ENCODE peak calls at places on chromosomes 7 and 10, in four cellular contexts. One of them, this sample, is unnamed.
A peak's percentile ranks its signal among the peaks of the same experiment; 100 is the strongest.

GRCh38 chr10:58590924-58591323 is 78.3 kb downstream of the BICC1 start:
- DNase-seq in heart right ventricle: no peak
- DNase-seq in stomach: no peak
- DNase-seq in hepatocyte: no peak
- DNase-seq in this sample: no peak

GRCh38 chr10:72759584-72759983 is 67.6 kb downstream of the MCU start:
- DNase-seq in stomach: no peak
- DNase-seq in heart right ventricle: no peak
- DNase-seq in hepatocyte: no peak
- DNase-seq in this sample: no peak

GRCh38 chr7:54166419-54166818 is 375.8 kb upstream of the VSTM2A start:
- DNase-seq in hepatocyte: no peak
- DNase-seq in heart right ventricle: no peak
- DNase-seq in stomach: no peak
- DNase-seq in this sample: no peak

GRCh38 chr10:98172073-98172472 is 37.6 kb downstream of the R3HCC1L start:
- DNase-seq in heart right ventricle: peak; percentile 44
- DNase-seq in stomach: no peak
- DNase-seq in hepatocyte: no peak
- DNase-seq in this sample: no peak

GRCh38 chr10:102595914-102596313 is 48.4 kb upstream of the TRIM8 start:
- DNase-seq in stomach: no peak
- DNase-seq in heart right ventricle: no peak
- DNase-seq in hepatocyte: no peak
- DNase-seq in this sample: no peak

GRCh38 chr7:142461437-142461836 is 203.6 kb upstream of the PRSS58 start:
- DNase-seq in heart right ventricle: no peak
- DNase-seq in stomach: no peak
- DNase-seq in hepatocyte: no peak
- DNase-seq in this sample: no peak

GRCh38 chr7:71829499-71829898 is 582.6 kb downstream of the CALN1 start:
- DNase-seq in hepatocyte: no peak
- DNase-seq in heart right ventricle: no peak
- DNase-seq in stomach: no peak
- DNase-seq in this sample: no peak

GRCh38 chr10:97454330-97455036 is 8.5 kb downstream of the ZDHHC16 start:
- DNase-seq in heart right ventricle: peak; percentile 44
- DNase-seq in hepatocyte: peak; percentile 47
- DNase-seq in stomach: peak; percentile 55
- DNase-seq in this sample: peak; percentile 30

GRCh38 chr7:18177129-18177814 is 149.6 kb upstream of the PRPS1L1 start:
- DNase-seq in stomach: no peak
- DNase-seq in hepatocyte: no peak
- DNase-seq in heart right ventricle: no peak
- DNase-seq in this sample: no peak

GRCh38 chr7:41298343-41298875 is 404.5 kb downstream of the INHBA start:
- DNase-seq in hepatocyte: no peak
- DNase-seq in stomach: no peak
- DNase-seq in heart right ventricle: no peak
- DNase-seq in this sample: no peak

GRCh38 chr10:19719320-19719719 is 96.9 kb upstream of the PLXDC2 start:
- DNase-seq in hepatocyte: peak; percentile 24
- DNase-seq in stomach: no peak
- DNase-seq in heart right ventricle: no peak
- DNase-seq in this sample: peak; percentile 83

GRCh38 chr7:104985259-104985617 is 28.8 kb upstream of the KMT2E start:
- DNase-seq in hepatocyte: no peak
- DNase-seq in stomach: no peak
- DNase-seq in heart right ventricle: no peak
- DNase-seq in this sample: no peak

GRCh38 chr7:104983620-104984539 is 30.1 kb upstream of the KMT2E start:
- DNase-seq in hepatocyte: peak; percentile 87
- DNase-seq in stomach: peak; percentile 90
- DNase-seq in heart right ventricle: peak; percentile 91
- DNase-seq in this sample: peak; percentile 92

GRCh38 chr7:104982773-104983619 is 31.0 kb upstream of the KMT2E start:
- DNase-seq in heart right ventricle: no peak
- DNase-seq in hepatocyte: no peak
- DNase-seq in stomach: no peak
- DNase-seq in this sample: no peak

GRCh38 chr7:104984591-104985258 is 29.3 kb upstream of the KMT2E start:
- DNase-seq in heart right ventricle: no peak
- DNase-seq in stomach: no peak
- DNase-seq in hepatocyte: no peak
- DNase-seq in this sample: no peak

DNA sequence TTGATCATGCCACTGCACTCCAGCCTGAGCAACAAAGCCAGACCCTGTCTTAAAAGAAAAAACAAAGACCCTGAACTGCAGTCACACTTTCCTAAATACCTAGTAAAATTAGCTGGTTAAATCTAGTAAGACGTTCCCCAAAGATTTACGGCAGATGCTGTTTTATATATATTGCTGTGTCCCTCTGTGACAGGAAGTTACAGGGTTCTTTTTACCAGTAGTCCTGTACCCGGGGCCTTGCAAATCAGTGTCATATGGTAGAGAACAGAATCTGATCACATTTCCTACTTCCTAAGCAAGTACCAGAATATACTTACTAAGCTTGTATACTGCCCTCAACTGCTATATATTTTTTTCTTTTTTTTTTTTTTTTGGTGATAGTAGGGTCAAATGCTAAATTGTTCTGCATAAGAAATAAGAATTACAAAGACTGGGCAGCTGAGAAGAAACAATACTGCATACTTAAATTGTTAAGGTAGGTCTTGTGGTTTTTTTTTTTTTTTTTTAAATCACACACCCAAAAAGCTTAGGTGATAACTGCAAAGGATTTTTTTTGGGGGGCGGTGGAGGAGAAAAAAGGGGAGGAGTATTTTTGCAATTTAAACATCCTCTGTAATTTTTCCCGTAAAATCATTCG is 27.3 kb upstream of the KMT2E start:
- DNase-seq in stomach: no peak
- DNase-seq in hepatocyte: no peak
- DNase-seq in heart right ventricle: no peak
- DNase-seq in this sample: no peak
- H3K4me1 ChIP-seq in stomach: peaks cover 72% of the 10 kb centered on the region
- H3K4me1 ChIP-seq in hepatocyte: peaks cover 72% of the 10 kb centered on the region
- H3K4me1 ChIP-seq in heart right ventricle: peaks cover 39% of the 10 kb centered on the region
- H3K4me1 ChIP-seq in this sample: peaks cover 48% of the 10 kb centered on the region

GRCh38 chr7:100779359-100779758 is 46.0 kb downstream of the ZAN start:
- DNase-seq in stomach: no peak
- DNase-seq in hepatocyte: no peak
- DNase-seq in heart right ventricle: no peak
- DNase-seq in this sample: no peak
- H3K4me1 ChIP-seq in stomach: no peaks in the 10 kb centered on the region
- H3K4me1 ChIP-seq in hepatocyte: no peaks in the 10 kb centered on the region
- H3K4me1 ChIP-seq in heart right ventricle: no peaks in the 10 kb centered on the region
- H3K4me1 ChIP-seq in this sample: no peaks in the 10 kb centered on the region

DNA sequence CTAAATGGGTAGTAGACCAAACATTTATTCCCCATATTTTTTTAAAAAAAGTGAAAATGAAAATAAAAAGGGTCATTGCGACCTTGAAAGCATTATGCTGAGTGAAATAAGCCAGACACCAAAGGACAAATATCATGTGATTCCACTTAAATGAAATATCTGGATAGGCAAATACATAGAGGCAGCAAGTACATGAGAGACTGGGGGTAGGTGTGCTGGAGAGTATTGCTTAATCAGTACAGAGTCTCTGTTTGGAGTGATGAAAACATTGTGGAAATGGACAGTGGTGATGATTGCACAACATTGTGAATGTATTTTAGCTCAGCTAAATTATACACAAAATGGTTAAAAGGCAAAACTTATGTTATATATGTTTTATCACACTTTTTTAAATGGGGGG is 169.4 kb downstream of the AKR1D1 start:
- DNase-seq in heart right ventricle: no peak
- DNase-seq in stomach: no peak
- DNase-seq in hepatocyte: peak; percentile 54
- DNase-seq in this sample: no peak
- H3K4me1 ChIP-seq in heart right ventricle: no peaks in the 10 kb centered on the region
- H3K4me1 ChIP-seq in stomach: peaks cover 3% of the 10 kb centered on the region
- H3K4me1 ChIP-seq in hepatocyte: peaks cover 23% of the 10 kb centered on the region
- H3K4me1 ChIP-seq in this sample: no peaks in the 10 kb centered on the region

GRCh38 chr10:6098156-6098555 is 9.3 kb downstream of the RBM17 start:
- DNase-seq in hepatocyte: no peak
- DNase-seq in stomach: no peak
- DNase-seq in heart right ventricle: no peak
- DNase-seq in this sample: no peak

GRCh38 chr10:6103591-6103990 is 14.8 kb downstream of the RBM17 start:
- DNase-seq in stomach: no peak
- DNase-seq in heart right ventricle: no peak
- DNase-seq in hepatocyte: no peak
- DNase-seq in this sample: no peak

GRCh38 chr10:6101181-6101580 is 12.3 kb downstream of the RBM17 start:
- DNase-seq in heart right ventricle: no peak
- DNase-seq in stomach: no peak
- DNase-seq in hepatocyte: no peak
- DNase-seq in this sample: no peak

GRCh38 chr10:6100370-6100769 is 11.5 kb downstream of the RBM17 start:
- DNase-seq in hepatocyte: no peak
- DNase-seq in stomach: no peak
- DNase-seq in heart right ventricle: no peak
- DNase-seq in this sample: no peak

GRCh38 chr10:6102128-6102527 is 13.3 kb downstream of the RBM17 start:
- DNase-seq in hepatocyte: no peak
- DNase-seq in stomach: no peak
- DNase-seq in heart right ventricle: no peak
- DNase-seq in this sample: no peak
- H3K4me1 ChIP-seq in hepatocyte: no peaks in the 10 kb centered on the region
- H3K4me1 ChIP-seq in stomach: no peaks in the 10 kb centered on the region
- H3K4me1 ChIP-seq in heart right ventricle: peaks cover 3% of the 10 kb centered on the region
- H3K4me1 ChIP-seq in this sample: no peaks in the 10 kb centered on the region

DNA sequence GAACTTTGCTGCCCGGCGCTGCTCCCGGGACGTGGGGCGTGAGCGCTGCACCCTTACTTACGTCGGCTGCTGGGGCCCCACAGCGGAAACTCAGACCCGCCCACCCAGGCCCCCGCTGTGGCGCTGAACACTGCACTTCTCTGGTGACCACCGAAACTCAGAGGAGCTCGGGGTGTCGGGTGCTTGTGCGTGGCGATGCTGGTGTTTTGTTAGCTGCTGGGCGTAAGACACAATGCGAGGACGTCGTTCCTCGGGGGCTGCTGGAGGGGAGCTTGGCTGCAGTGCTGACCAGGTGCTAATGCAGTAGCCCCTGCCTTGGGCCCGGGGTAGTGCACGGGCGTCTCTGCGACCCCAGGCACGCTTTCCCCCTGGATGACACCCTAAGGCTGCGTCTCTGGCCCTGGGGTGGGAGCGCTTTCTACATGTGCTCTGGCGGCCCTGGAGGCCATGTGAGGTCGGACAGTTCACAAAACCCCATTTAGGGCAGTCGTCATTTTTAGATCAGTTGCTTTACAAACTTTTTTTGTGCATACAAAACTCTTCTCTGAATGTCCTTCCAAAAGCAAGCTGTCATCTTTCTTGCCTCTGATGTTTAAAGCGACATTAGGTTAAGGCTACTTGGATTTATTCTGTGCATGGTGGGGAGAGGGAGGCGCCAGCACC is 5.7 kb downstream of the MAFK start:
- DNase-seq in stomach: no peak
- DNase-seq in heart right ventricle: no peak
- DNase-seq in hepatocyte: no peak
- DNase-seq in this sample: no peak
- H3K4me1 ChIP-seq in stomach: peaks cover 66% of the 10 kb centered on the region
- H3K4me1 ChIP-seq in heart right ventricle: peaks cover 63% of the 10 kb centered on the region
- H3K4me1 ChIP-seq in hepatocyte: peaks cover 59% of the 10 kb centered on the region
- H3K4me1 ChIP-seq in this sample: peaks cover 43% of the 10 kb centered on the region

GRCh38 chr10:124722812-124723783 is 21.1 kb downstream of the FAM53B start:
- DNase-seq in stomach: no peak
- DNase-seq in hepatocyte: no peak
- DNase-seq in heart right ventricle: no peak
- DNase-seq in this sample: no peak
- H3K4me1 ChIP-seq in stomach: peaks cover 63% of the 10 kb centered on the region
- H3K4me1 ChIP-seq in hepatocyte: peaks cover 24% of the 10 kb centered on the region
- H3K4me1 ChIP-seq in heart right ventricle: peaks cover 96% of the 10 kb centered on the region
- H3K4me1 ChIP-seq in this sample: peaks cover 15% of the 10 kb centered on the region

DNA sequence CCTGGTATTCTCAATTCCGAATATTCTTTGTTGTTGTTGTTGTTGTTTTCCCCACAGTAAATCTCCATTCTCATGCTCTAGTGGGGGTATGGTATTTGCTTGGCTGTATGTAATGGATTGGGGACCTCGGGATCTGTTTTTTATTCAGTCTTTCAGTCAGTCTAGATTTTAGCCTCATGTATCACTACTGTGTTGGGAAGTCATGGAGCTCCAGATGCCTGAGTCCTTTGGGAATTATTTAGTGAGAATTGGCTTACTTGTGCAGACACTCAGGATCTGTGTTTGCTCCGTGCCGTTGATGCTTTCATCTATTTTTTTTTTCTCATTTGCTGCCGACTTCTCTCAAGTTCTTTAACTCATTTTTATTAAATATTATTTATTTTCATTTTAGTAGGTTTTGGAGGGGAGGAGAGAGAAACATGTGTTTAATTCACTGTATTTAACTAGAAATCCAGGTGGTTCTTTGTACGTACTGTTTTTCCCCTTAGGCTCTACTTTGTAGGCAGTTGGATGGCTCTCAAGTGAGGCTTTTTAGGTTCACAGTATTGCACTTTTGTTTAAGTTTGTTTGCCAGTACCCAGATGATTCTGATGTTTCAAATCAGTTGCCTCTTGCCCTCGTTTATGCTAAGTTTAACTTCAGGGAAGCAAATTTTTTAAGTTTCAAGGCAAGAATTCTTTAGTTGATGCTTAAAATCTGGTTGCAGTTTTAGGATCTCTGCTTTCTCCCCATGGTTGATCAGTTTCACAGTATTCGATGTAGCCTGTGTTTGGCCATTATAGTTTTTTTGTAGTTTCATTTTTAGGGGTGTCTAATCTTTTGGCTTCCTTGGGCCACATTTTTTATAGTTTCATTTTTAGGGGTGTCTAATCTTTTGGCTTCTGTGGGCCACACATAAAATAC is 36.9 kb downstream of the ZNRF2 start:
- DNase-seq in heart right ventricle: no peak
- DNase-seq in hepatocyte: no peak
- DNase-seq in stomach: no peak
- DNase-seq in this sample: no peak
- H3K4me1 ChIP-seq in heart right ventricle: peaks cover 8% of the 10 kb centered on the region
- H3K4me1 ChIP-seq in hepatocyte: peaks cover 7% of the 10 kb centered on the region
- H3K4me1 ChIP-seq in stomach: peaks cover 4% of the 10 kb centered on the region
- H3K4me1 ChIP-seq in this sample: peaks cover 8% of the 10 kb centered on the region

GRCh38 chr7:2640858-2641257 is 9.1 kb downstream of the TTYH3 start:
- DNase-seq in stomach: no peak
- DNase-seq in hepatocyte: no peak
- DNase-seq in heart right ventricle: no peak
- DNase-seq in this sample: no peak

GRCh38 chr7:2638224-2638991 is 6.6 kb downstream of the TTYH3 start:
- DNase-seq in hepatocyte: no peak
- DNase-seq in stomach: no peak
- DNase-seq in heart right ventricle: peak; percentile 49
- DNase-seq in this sample: no peak

GRCh38 chr7:2639994-2640830 is 8.4 kb downstream of the TTYH3 start:
- DNase-seq in heart right ventricle: no peak
- DNase-seq in hepatocyte: no peak
- DNase-seq in stomach: peak; percentile 72
- DNase-seq in this sample: no peak

GRCh38 chr7:2637505-2638223 is 5.9 kb downstream of the TTYH3 start:
- DNase-seq in heart right ventricle: peak; percentile 70
- DNase-seq in hepatocyte: no peak
- DNase-seq in stomach: no peak
- DNase-seq in this sample: no peak

GRCh38 chr7:2639151-2639993 is 7.6 kb downstream of the TTYH3 start:
- DNase-seq in hepatocyte: no peak
- DNase-seq in stomach: no peak
- DNase-seq in heart right ventricle: no peak
- DNase-seq in this sample: no peak
- H3K4me1 ChIP-seq in hepatocyte: peaks cover 72% of the 10 kb centered on the region
- H3K4me1 ChIP-seq in stomach: peaks cover 24% of the 10 kb centered on the region
- H3K4me1 ChIP-seq in heart right ventricle: peaks cover 75% of the 10 kb centered on the region
- H3K4me1 ChIP-seq in this sample: peaks cover 19% of the 10 kb centered on the region